ENCODE peak calls at places on chromosomes 1 and 21, in ten cellular contexts. X is NCI-H1436; J is stimulated activated CD4-positive, alpha-beta T cell treated with anti-CD3 and anti-CD28 coated beads, Interleukin-1b, Interleukin-23, amount 100 ng/mL, for 1 hour; P is left cardiac atrium; B is AG08395; T is EL; N is epithelial cell of esophagus; Q is right cardiac atrium; C is AG04449; D is choroid plexus epithelial cell. Z is an unnamed sample.

GRCh38 chr1:64515427-64515826 is 45.5 kb downstream of the CACHD1 start:
- DNase-seq in X (peak), J (no peak), P (peak), B (peak), T (peak), N (peak), Q (peak), C (no peak), D (peak), Z (no peak)

GRCh38 chr21:31198575-31198974 is 145.5 kb downstream of the TIAM1 start:
- DNase-seq in X (peak), J (no peak), P (no peak), B (peak), T (peak), N (peak), Q (no peak), C (peak), D (peak), Z (no peak)

GRCh38 chr1:18965206-18966173 is 9.0 kb upstream of the IFFO2 start:
- DNase-seq in X (no peak), J (no peak), P (no peak), B (peak), T (peak), N (peak), Q (no peak), C (no peak), D (peak), Z (peak)

GRCh38 chr1:78155121-78155520 is 109.4 kb downstream of the GIPC2 start:
- DNase-seq in X (no peak), J (no peak), P (no peak), B (no peak), T (no peak), N (no peak), Q (no peak), C (no peak), D (no peak), Z (no peak)

GRCh38 chr1:83583351-83584014 is 415.4 kb downstream of the TTLL7 start:
- DNase-seq in X (no peak), J (no peak), P (no peak), B (no peak), T (no peak), N (peak), Q (no peak), C (no peak), D (peak), Z (no peak)

GRCh38 chr1:156927215-156928042 is 7.0 kb downstream of the LRRC71 start:
- DNase-seq in X (peak), J (peak), P (peak), B (peak), T (peak), N (peak), Q (peak), C (no peak), D (peak), Z (peak)

GRCh38 chr1:81678779-81679178 is 122.0 kb upstream of the ADGRL2 start:
- DNase-seq in X (no peak), J (no peak), P (no peak), B (no peak), T (no peak), N (peak), Q (no peak), C (no peak), D (no peak), Z (no peak)

GRCh38 chr1:151060241-151061011 is at the start of gene MLLT11:
- DNase-seq in X (peak), J (no peak), P (peak), B (peak), T (peak), N (peak), Q (peak), C (peak), D (peak), Z (no peak)

GRCh38 chr1:93845554-93846150 is 33.4 kb downstream of the DNTTIP2 start:
- DNase-seq in X (peak), J (no peak), P (no peak), B (peak), T (peak), N (peak), Q (no peak), C (peak), D (peak), Z (no peak)

GRCh38 chr1:202207292-202207691 is 13.7 kb downstream of the LGR6 start:
- DNase-seq in X (peak), J (no peak), P (peak), B (peak), T (peak), N (peak), Q (peak), C (peak), D (peak), Z (no peak)

GRCh38 chr1:202880062-202880461 is 8.9 kb downstream of the RABIF start:
- DNase-seq in X (no peak), J (no peak), P (no peak), B (no peak), T (no peak), N (no peak), Q (no peak), C (no peak), D (no peak), Z (no peak)